ENCODE peak calls at places on chromosomes 6 and 20, in four cellular contexts. J is neural crest cell, N is neural progenitor cell, D is Calu3. O is an unnamed sample.
A peak's percentile ranks its signal among the peaks of the same experiment; 100 is the strongest.

GRCh38 chr20:53872561-53873248 is 197.7 kb downstream of the BCAS1 start:
- DNase-seq in J (no peak), N (no peak), D (no peak), O (no peak)

GRCh38 chr6:137104926-137105325 is 60.2 kb upstream of the IL20RA start:
- DNase-seq in J (no peak), N (no peak), D (no peak), O (no peak)

GRCh38 chr6:170269873-170270541 is 20.9 kb downstream of the DLL1 start:
- DNase-seq in J (no peak), N (peak; percentile 52), D (no peak), O (no peak)

GRCh38 chr6:170053966-170054661 is 236.8 kb downstream of the DLL1 start:
- DNase-seq in J (no peak), N (no peak), D (no peak), O (no peak)

GRCh38 chr20:5786930-5787826 is 37.0 kb downstream of the SHLD1 start:
- DNase-seq in J (no peak), N (no peak), D (no peak), O (no peak)

GRCh38 chr6:131948692-131949614 is 2.2 kb downstream of the CCN2 start:
- DNase-seq in J (no peak), N (no peak), D (peak; percentile 52), O (no peak)

GRCh38 chr6:154345811-154346210 is 10.8 kb downstream of the IPCEF1 start:
- DNase-seq in J (no peak), N (no peak), D (no peak), O (no peak)

GRCh38 chr20:25308671-25309394 is 60.9 kb downstream of the PYGB start:
- DNase-seq in J (no peak), N (no peak), D (no peak), O (no peak)

GRCh38 chr6:16670183-16670582 is 91.1 kb downstream of the ATXN1 start:
- DNase-seq in J (no peak), N (no peak), D (peak; percentile 21), O (no peak)

GRCh38 chr6:99344289-99344688 is 5.2 kb downstream of the FAXC start:
- DNase-seq in J (no peak), N (no peak), D (no peak), O (peak; percentile 33)

GRCh38 chr6:8243462-8243861 is 141.1 kb upstream of the EEF1E1 start:
- DNase-seq in J (no peak), N (no peak), D (no peak), O (no peak)

GRCh38 chr6:102068349-102068748 is 674.8 kb downstream of the GRIK2 start:
- DNase-seq in J (no peak), N (no peak), D (no peak), O (no peak)

GRCh38 chr20:61218886-61219480 is 33.1 kb upstream of the CDH4 start:
- DNase-seq in J (no peak), N (no peak), D (no peak), O (no peak)

GRCh38 chr6:44263357-44264100 is 1.8 kb downstream of the NFKBIE start:
- DNase-seq in J (no peak), N (no peak), D (peak; percentile 65), O (no peak)

GRCh38 chr6:86629123-86629522 is 308.2 kb upstream of the HTR1E start:
- DNase-seq in J (no peak), N (no peak), D (no peak), O (no peak)

GRCh38 chr6:167130712-167131684 is 8.1 kb downstream of the CCR6 start:
- DNase-seq in J (no peak), N (no peak), D (no peak), O (no peak)

GRCh38 chr6:78605909-78606446 is 261.4 kb upstream of the IRAK1BP1 start:
- DNase-seq in J (no peak), N (no peak), D (no peak), O (no peak)

GRCh38 chr6:79608334-79609224 is 22.6 kb upstream of the SH3BGRL2 start:
- DNase-seq in J (no peak), N (no peak), D (peak; percentile 75), O (no peak)

GRCh38 chr20:31551581-31552081 is 37.4 kb downstream of the HM13 start:
- DNase-seq in J (no peak), N (no peak), D (no peak), O (no peak)

GRCh38 chr6:41273699-41274098 is 12.8 kb downstream of the TREM1 start:
- DNase-seq in J (no peak), N (no peak), D (no peak), O (no peak)

GRCh38 chr20:41436679-41437078 is 70.1 kb upstream of the EMILIN3 start:
- DNase-seq in J (no peak), N (no peak), D (no peak), O (peak; percentile 4)
- TF ChIP-seq CTCF in J (no peak), N (no peak), D (no peak), O (no peak)

DNA sequence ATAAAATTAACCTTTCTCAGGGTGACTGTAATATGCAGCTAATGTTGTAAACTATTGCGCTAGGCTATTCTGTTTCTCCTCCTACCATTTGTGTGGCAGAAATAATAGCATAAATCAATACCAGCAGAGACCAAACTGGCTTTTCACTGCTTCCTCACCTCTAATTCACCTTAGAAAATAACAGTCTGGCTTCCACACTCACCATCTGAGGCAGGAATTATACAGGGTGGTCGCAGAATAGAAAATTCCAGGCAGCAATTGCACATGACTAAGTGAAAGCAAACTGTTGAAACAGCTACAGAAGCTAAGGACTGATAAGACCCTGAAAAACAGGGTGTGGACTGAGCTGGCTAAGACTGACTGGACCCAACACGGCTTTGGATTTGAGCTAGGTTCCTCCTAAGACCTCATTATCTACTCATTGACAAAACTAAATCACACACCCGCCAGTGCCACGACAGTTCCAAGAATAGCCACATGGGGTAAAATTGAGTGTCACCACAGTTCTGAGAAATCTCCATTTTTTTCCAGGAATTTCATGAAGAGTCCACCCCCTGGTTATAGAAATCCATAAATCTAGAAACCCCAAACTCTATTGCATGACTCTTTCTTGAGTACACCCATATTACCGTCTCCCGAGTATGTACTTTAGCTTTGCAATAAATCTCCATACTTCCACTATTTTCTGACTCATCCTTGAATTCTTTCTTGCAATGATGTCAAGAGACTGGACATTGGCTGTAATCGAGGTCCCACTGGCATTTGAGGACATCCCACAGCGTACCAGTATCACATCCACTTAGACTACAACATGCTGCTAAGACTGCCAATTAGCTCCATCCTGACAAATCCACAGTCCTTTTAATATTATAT is 60.9 kb upstream of the KCNQ5 start:
- DNase-seq in J (no peak), N (no peak), D (no peak), O (no peak)
- TF ChIP-seq CTCF in J (peak; percentile 32), N (peak; percentile 22), D (no peak), O (no peak)

DNA sequence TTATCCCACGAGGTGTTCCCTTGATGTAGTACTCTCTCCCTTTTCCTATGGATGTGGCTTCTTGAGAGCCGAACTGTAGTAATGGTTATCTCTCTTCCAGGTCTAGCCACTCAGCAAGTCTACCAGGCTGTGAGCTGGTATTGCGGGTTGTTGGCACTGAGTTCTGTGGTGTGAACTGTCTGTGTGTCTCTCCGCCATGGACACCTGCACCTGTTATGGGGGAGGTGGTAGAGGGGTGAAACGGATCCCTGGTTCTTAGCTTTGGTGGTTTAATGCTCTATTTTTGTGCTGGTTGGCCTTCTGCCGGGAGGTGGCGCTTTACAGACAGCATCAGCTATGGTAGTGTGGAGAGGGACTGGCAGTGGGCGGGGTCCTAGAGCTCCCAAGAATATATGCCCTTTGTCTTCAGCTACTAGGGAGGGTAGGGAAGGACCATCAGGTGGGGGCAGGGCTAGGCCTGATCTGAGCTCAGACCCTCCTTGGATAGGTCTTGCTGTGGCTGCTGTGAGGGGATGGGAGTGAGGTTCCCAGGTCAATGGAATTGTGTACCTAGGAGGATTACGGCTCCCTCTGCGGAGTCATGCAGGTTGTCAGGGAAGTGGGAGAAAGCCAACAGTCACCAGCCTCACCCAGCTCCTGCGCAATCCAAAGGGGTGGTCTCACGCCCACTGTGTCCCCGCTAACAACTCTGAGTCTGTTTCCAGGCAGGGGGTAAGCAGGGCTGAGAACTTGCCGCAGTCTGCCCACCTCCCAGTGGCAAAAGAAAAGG is 154.2 kb downstream of the CCDC170 start:
- DNase-seq in J (peak; percentile 20), N (peak; percentile 75), D (no peak), O (no peak)
- TF ChIP-seq CTCF in J (peak; percentile 42), N (peak; percentile 65), D (no peak), O (no peak)

DNA sequence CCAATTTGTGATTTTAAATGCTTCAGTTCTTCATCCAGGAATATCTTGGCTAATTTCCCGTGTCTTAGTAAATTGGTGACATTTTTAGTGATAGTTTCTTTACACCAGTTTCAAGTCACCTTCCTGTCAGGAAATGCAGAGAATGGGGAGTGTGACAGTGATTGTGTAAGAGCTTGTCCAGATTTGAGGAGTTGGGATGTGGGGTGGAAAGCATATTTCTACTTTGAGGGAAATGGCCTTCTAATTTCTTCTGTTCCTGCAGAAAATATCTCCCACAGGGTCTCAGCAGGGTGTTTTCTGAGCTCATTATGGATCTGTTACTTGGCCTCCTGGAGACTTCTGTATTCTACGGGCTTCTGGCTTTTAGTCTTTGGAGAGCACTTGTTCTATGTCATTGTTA is 65.5 kb downstream of the TMEM200A start:
- DNase-seq in J (no peak), N (no peak), D (no peak), O (no peak)
- TF ChIP-seq CTCF in J (no peak), N (no peak), D (no peak), O (no peak)

GRCh38 chr6:15447546-15448232 is 201.8 kb downstream of the JARID2 start:
- DNase-seq in J (no peak), N (peak; percentile 85), D (no peak), O (no peak)

GRCh38 chr6:15444081-15444731 is 198.3 kb downstream of the JARID2 start:
- DNase-seq in J (no peak), N (no peak), D (no peak), O (no peak)

GRCh38 chr6:15442467-15442866 is 196.6 kb downstream of the JARID2 start:
- DNase-seq in J (no peak), N (no peak), D (no peak), O (no peak)

GRCh38 chr6:15443119-15443518 is 197.2 kb downstream of the JARID2 start:
- DNase-seq in J (no peak), N (no peak), D (no peak), O (peak; percentile 48)

GRCh38 chr6:15444881-15445280 is 199.0 kb downstream of the JARID2 start:
- DNase-seq in J (no peak), N (no peak), D (peak; percentile 36), O (no peak)
- TF ChIP-seq CTCF in J (no peak), N (peak; percentile 35), D (no peak), O (no peak)